ENCODE peak calls at places on chromosomes 11 and 22, in ten cellular contexts. W is heart right ventricle; O is colonic mucosa; C is CD4-positive, alpha-beta T cell; F is Karpas-422; E is upper lobe of right lung; Y is suprapubic skin; N is right cardiac atrium; D is HCT116; B is stomach. G is an unnamed sample.
A peak's percentile ranks its signal among the peaks of the same experiment; 100 is the strongest.

GRCh38 chr11:45610627-45611026 is 54.8 kb downstream of the CHST1 start:
- DNase-seq in W (peak; percentile 17), O (no peak), C (no peak), F (no peak), E (no peak), Y (no peak), N (no peak), D (no peak), B (no peak), G (no peak)

GRCh38 chr11:83070878-83071640 is 638 bp downstream of the RAB30 start:
- DNase-seq in W (peak; percentile 42), O (peak; percentile 46), C (peak; percentile 5), F (peak; percentile 74), E (peak; percentile 71), Y (peak; percentile 77), N (peak; percentile 72), D (no peak), B (no peak), G (no peak)

GRCh38 chr11:90241414-90241813 is 18.6 kb upstream of the CHORDC1 start:
- DNase-seq in W (no peak), O (no peak), C (no peak), F (no peak), E (no peak), Y (no peak), N (no peak), D (no peak), B (no peak), G (no peak)

GRCh38 chr11:121722431-121723256 is 269.9 kb upstream of the SORL1-AS1 start:
- DNase-seq in W (peak; percentile 73), O (peak; percentile 39), C (no peak), F (no peak), E (peak; percentile 70), Y (peak; percentile 85), N (peak; percentile 94), D (no peak), B (peak; percentile 40), G (peak; percentile 50)

GRCh38 chr22:43433904-43434600 is 22.2 kb downstream of the MPPED1 start:
- DNase-seq in W (no peak), O (no peak), C (no peak), F (no peak), E (peak; percentile 50), Y (peak; percentile 26), N (no peak), D (no peak), B (no peak), G (no peak)

GRCh38 chr11:16603890-16604783 is 134.3 kb upstream of the C11orf58 start:
- DNase-seq in W (peak; percentile 71), O (peak; percentile 27), C (no peak), F (no peak), E (peak; percentile 73), Y (peak; percentile 67), N (peak; percentile 88), D (no peak), B (peak; percentile 35), G (peak; percentile 41)

GRCh38 chr11:125494033-125494364 is 2.1 kb downstream of the FEZ1 start:
- DNase-seq in W (no peak), O (no peak), C (no peak), F (no peak), E (no peak), Y (no peak), N (no peak), D (no peak), B (no peak), G (no peak)

GRCh38 chr22:43567691-43568308 is 156.0 kb downstream of the MPPED1 start:
- DNase-seq in W (no peak), O (no peak), C (no peak), F (no peak), E (no peak), Y (no peak), N (no peak), D (no peak), B (no peak), G (no peak)

GRCh38 chr11:131849485-131849884 is 479.1 kb downstream of the NTM start:
- DNase-seq in W (no peak), O (no peak), C (no peak), F (no peak), E (no peak), Y (no peak), N (no peak), D (no peak), B (no peak), G (no peak)

GRCh38 chr22:39900306-39901227 is at the start of gene GRAP2:
- DNase-seq in W (no peak), O (no peak), C (peak; percentile 59), F (no peak), E (no peak), Y (no peak), N (no peak), D (no peak), B (no peak), G (no peak)

GRCh38 chr11:70067036-70067435 is 11.1 kb upstream of the ANO1 start:
- DNase-seq in W (no peak), O (peak; percentile 10), C (no peak), F (no peak), E (no peak), Y (no peak), N (no peak), D (no peak), B (no peak), G (peak; percentile 19)

GRCh38 chr11:10640308-10640707 is 53.2 kb downstream of the IRAG1 start:
- DNase-seq in W (no peak), O (no peak), C (no peak), F (no peak), E (peak; percentile 17), Y (no peak), N (no peak), D (no peak), B (no peak), G (no peak)

GRCh38 chr11:2088746-2089535 is 50.2 kb downstream of the IGF2 start:
- DNase-seq in W (no peak), O (no peak), C (no peak), F (no peak), E (peak; percentile 48), Y (peak; percentile 45), N (no peak), D (no peak), B (peak; percentile 10), G (peak; percentile 30)

GRCh38 chr11:11279956-11280689 is 72.9 kb downstream of the CSNK2A3 start:
- DNase-seq in W (no peak), O (no peak), C (no peak), F (no peak), E (no peak), Y (no peak), N (no peak), D (no peak), B (no peak), G (no peak)

GRCh38 chr11:30314625-30315024 is 8.3 kb upstream of the ARL14EP start:
- DNase-seq in W (no peak), O (no peak), C (no peak), F (no peak), E (no peak), Y (no peak), N (no peak), D (no peak), B (no peak), G (no peak)

GRCh38 chr22:34427841-34428240 is 507.6 kb upstream of the LARGE1 start:
- DNase-seq in W (no peak), O (no peak), C (no peak), F (no peak), E (no peak), Y (no peak), N (no peak), D (no peak), B (no peak), G (no peak)

GRCh38 chr22:46001046-46001425 is 24.1 kb upstream of the WNT7B start:
- DNase-seq in W (no peak), O (no peak), C (no peak), F (peak; percentile 65), E (peak; percentile 60), Y (peak; percentile 62), N (peak; percentile 49), D (no peak), B (no peak), G (peak; percentile 52)

GRCh38 chr11:117458275-117459120 is 130.8 kb downstream of the CEP164 start:
- DNase-seq in W (no peak), O (no peak), C (no peak), F (no peak), E (no peak), Y (no peak), N (no peak), D (no peak), B (no peak), G (no peak)

DNA sequence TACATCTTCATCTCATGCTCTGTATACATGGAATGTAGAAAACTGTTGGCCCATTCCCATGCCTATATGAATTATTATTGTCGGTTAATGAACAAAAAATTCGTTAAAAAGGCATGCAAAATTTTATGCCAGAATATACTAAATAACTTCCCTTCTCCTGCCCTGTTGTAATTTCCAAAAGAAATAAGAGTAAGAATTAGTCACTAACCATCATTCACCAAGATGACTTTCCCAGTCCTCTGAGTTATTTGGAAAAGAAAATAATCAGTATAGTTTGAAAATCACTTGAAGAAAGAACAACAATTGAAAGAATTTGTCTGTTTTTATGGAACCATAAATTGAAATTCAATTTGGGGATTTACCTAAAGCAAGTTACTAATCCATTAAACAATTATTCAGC is 1149.1 kb upstream of the RAG2 start:
- DNase-seq in W (no peak), O (no peak), C (no peak), F (no peak), E (no peak), Y (no peak), N (no peak), D (no peak), B (no peak), G (no peak)
- H3K9me3 ChIP-seq in W (peaks cover 21% of the 10 kb centered on the region), O (no peaks in the 10 kb centered on the region), C (no peaks in the 10 kb centered on the region), F (peaks cover 11% of the 10 kb centered on the region), E (no peaks in the 10 kb centered on the region), Y (no peaks in the 10 kb centered on the region), N (no peaks in the 10 kb centered on the region), D (no peaks in the 10 kb centered on the region), B (no peaks in the 10 kb centered on the region), G (no peaks in the 10 kb centered on the region)

GRCh38 chr11:43575931-43576833 is 104.4 kb upstream of the HSD17B12 start:
- DNase-seq in W (no peak), O (no peak), C (no peak), F (no peak), E (no peak), Y (no peak), N (no peak), D (no peak), B (no peak), G (no peak)
- H3K27me3 ChIP-seq in W (peaks cover 95% of the 10 kb centered on the region), O (peaks cover 81% of the 10 kb centered on the region), C (peaks cover 90% of the 10 kb centered on the region), F (no peaks in the 10 kb centered on the region), E (peaks cover 91% of the 10 kb centered on the region), Y (peaks cover 100% of the 10 kb centered on the region), N (no peaks in the 10 kb centered on the region), D (peaks cover 22% of the 10 kb centered on the region), B (peaks cover 86% of the 10 kb centered on the region), G (peaks cover 97% of the 10 kb centered on the region)

GRCh38 chr11:62030071-62030684 is 62.7 kb upstream of the FTH1 start:
- DNase-seq in W (no peak), O (no peak), C (no peak), F (no peak), E (no peak), Y (no peak), N (no peak), D (no peak), B (no peak), G (no peak)
- H3K9me3 ChIP-seq in W (no peaks in the 10 kb centered on the region), O (no peaks in the 10 kb centered on the region), C (no peaks in the 10 kb centered on the region), F (no peaks in the 10 kb centered on the region), E (no peaks in the 10 kb centered on the region), Y (no peaks in the 10 kb centered on the region), N (peaks cover 5% of the 10 kb centered on the region), D (no peaks in the 10 kb centered on the region), B (no peaks in the 10 kb centered on the region), G (no peaks in the 10 kb centered on the region)

DNA sequence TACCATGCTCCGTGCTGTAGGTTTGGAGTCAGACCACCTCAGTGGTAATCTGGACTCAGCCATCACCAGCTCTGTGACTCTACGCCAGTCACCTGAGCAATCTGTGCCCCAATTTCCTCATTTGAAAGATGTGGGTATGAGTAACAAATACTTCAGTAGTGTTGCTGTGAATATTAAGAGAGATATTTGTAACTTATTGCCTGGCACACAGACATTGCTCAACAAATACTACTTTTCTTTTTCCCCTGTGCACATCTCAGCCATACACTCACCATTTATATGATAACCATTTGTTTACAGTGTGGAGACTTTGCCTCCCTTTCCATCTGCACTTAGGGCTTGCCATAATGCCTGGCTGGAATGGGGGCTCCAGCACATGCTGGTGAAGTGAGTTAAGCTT is 89.7 kb upstream of the CLPB start:
- DNase-seq in W (no peak), O (no peak), C (no peak), F (no peak), E (no peak), Y (no peak), N (no peak), D (no peak), B (no peak), G (no peak)
- H3K27me3 ChIP-seq in W (no peaks in the 10 kb centered on the region), O (no peaks in the 10 kb centered on the region), C (no peaks in the 10 kb centered on the region), F (no peaks in the 10 kb centered on the region), E (no peaks in the 10 kb centered on the region), Y (no peaks in the 10 kb centered on the region), N (no peaks in the 10 kb centered on the region), D (no peaks in the 10 kb centered on the region), B (no peaks in the 10 kb centered on the region), G (no peaks in the 10 kb centered on the region)

G was measured in RWPE2.